ENCODE peak calls at places on chromosomes 16 and 17, in six cellular contexts. Y is GM12878, B is upper lobe of left lung, W is A549, C is HepG2, O is K562. J is an unnamed sample.

GRCh38 chr17:7468814-7469438 is 10.5 kb downstream of the ZBTB4 start:
- ATAC-seq in Y (no peak), C (no peak), B (no peak), W (no peak), O (no peak), J (no peak)

GRCh38 chr17:33809748-33810147 is 445.3 kb upstream of the CCL2 start:
- ATAC-seq in B (no peak), Y (no peak), O (no peak), C (no peak), W (no peak), J (no peak)

GRCh38 chr16:81578015-81578554 is 133.5 kb downstream of the CMIP start:
- ATAC-seq in C (no peak), Y (no peak), W (no peak), O (no peak), B (no peak), J (no peak)

GRCh38 chr17:2852729-2853110 is 56.5 kb downstream of the RAP1GAP2 start:
- ATAC-seq in W (no peak), Y (no peak), B (no peak), O (no peak), C (no peak), J (no peak)

GRCh38 chr16:89855301-89855945 is 18.0 kb upstream of the TCF25 start:
- ATAC-seq in W (no peak), C (no peak), B (no peak), O (no peak), Y (no peak), J (peak; percentile 43)

GRCh38 chr16:10385725-10386516 is at the start of gene ATF7IP2:
- ATAC-seq in W (peak; percentile 100), C (peak; percentile 98), O (peak; percentile 91), Y (peak; percentile 97), B (peak; percentile 96), J (peak; percentile 93)

GRCh38 chr16:74558873-74559272 is 48.0 kb downstream of the GLG1 start:
- ATAC-seq in Y (no peak), B (no peak), C (no peak), W (no peak), O (no peak), J (no peak)

GRCh38 chr16:85836706-85837582 is 37.4 kb downstream of the COX4I1 start:
- ATAC-seq in Y (no peak), W (peak; percentile 26), B (peak; percentile 70), O (no peak), C (no peak), J (no peak)

GRCh38 chr17:10021239-10021638 is 116.2 kb upstream of the RCVRN start:
- ATAC-seq in Y (no peak), O (no peak), C (no peak), B (peak; percentile 64), W (peak; percentile 34), J (peak; percentile 55)

GRCh38 chr16:88066680-88067529 is 115.7 kb downstream of the BANP start:
- ATAC-seq in Y (no peak), C (no peak), B (no peak), W (no peak), O (no peak), J (no peak)

GRCh38 chr17:38922538-38923291 is 2.7 kb upstream of the LASP1NB start:
- ATAC-seq in Y (peak; percentile 40), B (peak; percentile 65), C (peak; percentile 56), O (peak; percentile 22), W (peak; percentile 59), J (peak; percentile 70)

GRCh38 chr17:40515491-40516041 is 14.1 kb upstream of the TNS4 start:
- ATAC-seq in W (no peak), C (no peak), B (no peak), O (no peak), Y (no peak), J (no peak)

GRCh38 chr16:79369796-79370195 is 230.7 kb downstream of the MAF start:
- ATAC-seq in B (no peak), O (no peak), C (no peak), Y (no peak), W (no peak), J (no peak)

GRCh38 chr17:10058924-10059683 is 139.3 kb downstream of the GAS7 start:
- ATAC-seq in W (no peak), O (no peak), B (no peak), Y (no peak), C (no peak), J (peak; percentile 17)

GRCh38 chr17:45320931-45321461 is 4.2 kb upstream of the MAP3K14 start:
- ATAC-seq in C (no peak), O (no peak), Y (no peak), B (no peak), W (peak; percentile 43), J (no peak)

GRCh38 chr16:15575293-15576049 is 67.5 kb downstream of the MARF1 start:
- ATAC-seq in W (no peak), O (peak; percentile 82), Y (no peak), B (no peak), C (peak; percentile 87), J (no peak)

GRCh38 chr16:74926832-74927231 is 58.1 kb downstream of the WDR59 start:
- ATAC-seq in W (no peak), C (no peak), Y (no peak), O (no peak), B (no peak), J (no peak)

GRCh38 chr17:5562661-5563360 is 21.5 kb downstream of the NLRP1 start:
- ATAC-seq in O (no peak), B (peak; percentile 28), Y (no peak), W (no peak), C (no peak), J (no peak)

GRCh38 chr16:88561485-88562369 is 8.5 kb upstream of the ZC3H18 start:
- ATAC-seq in W (peak; percentile 52), C (peak; percentile 34), O (peak; percentile 73), Y (peak; percentile 73), B (peak; percentile 78), J (peak; percentile 51)

DNA sequence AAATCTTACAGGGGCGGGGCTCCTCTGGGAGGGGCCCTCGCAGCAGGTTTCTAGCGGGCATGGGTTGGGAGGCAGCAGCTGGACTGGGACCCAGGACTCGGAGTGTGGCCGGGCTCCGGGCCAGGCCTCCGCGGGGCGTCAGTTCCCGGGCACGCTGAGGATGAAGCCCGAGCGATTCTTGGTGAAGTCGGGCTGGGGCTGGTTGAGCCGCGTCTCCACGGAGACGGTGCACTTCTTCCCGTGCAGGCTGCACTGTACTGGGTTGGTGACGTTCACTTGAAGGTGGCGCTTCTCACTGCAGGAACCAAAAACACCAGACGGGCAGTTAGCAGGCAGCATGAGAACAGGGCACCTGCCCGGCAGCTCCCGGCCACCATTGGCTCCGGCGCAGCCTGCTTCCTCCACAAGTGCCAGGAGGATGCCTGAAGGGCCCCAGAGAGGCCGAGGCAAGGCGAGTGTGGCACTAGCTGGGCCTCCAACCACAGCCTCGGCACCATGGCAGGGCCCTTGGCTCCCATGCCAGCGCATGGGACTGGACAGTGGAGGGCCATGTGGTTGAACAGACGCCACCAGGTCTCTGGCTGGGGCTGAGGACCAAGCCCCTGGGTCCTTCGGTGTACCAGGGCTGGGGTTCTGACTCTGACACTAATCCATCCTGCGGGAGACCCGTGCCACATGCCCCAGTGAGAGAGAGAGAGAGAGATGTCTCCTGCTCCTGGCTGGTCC is 8.0 kb downstream of the CDK5R1 start:
- ATAC-seq in B (peak; percentile 2), W (peak; percentile 9), O (no peak), Y (no peak), C (no peak), J (no peak)
- H3K27ac ChIP-seq in B (no peak overlapping the region), W (no peak overlapping the region), O (no peak overlapping the region), Y (no peak overlapping the region), C (no peak overlapping the region), J (no peak overlapping the region)

DNA sequence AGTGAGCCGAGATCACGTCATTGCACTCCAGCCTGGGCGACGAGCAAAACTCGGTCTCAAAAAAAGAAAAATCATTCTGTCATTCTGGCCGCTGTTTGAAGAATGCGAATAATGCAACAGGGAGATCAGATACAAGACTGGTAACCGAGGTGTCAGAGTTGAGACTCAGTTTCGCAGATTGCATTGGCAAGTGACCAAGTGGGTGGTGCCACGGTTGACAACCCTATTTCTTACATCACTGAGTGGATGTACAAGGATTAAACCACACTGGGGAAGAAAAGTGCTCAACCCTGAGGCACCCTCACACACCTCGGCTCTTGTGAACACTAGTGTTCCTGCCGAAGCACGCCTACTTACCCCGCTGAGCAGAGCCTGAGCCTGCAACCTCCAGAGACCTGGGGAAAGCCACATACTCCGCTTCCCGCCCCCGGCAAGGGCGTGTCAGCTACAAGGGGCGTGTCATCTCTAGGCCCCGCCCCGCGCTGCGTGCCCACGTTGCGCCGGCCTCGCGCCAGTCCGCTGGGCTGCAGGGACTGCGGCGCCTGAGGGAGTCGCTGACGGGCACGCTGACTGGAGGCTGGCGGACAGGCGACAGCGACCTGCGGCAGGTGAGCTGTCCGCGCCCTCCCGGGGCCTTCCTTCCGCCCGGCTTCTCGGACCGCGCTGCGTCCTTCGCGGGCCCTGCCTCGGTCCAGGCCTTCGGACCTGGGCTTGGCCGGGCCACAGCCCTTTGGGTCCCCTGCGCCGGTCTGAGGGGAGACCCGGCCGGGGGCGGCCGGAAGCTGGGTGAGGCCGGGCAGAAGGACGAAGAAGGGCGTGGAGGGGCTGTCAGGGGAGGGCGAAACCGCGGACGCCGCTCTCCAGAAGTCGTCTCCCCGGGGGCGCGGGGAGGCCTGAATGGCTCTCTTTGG is at the start of gene HMOX2:
- ATAC-seq in W (peak; percentile 90), B (peak; percentile 97), Y (peak; percentile 90), O (peak; percentile 87), C (peak; percentile 93), J (peak; percentile 96)
- TF ChIP-seq EP300 in W (no peak), B (no peak), Y (no peak), O (peak; percentile 26), C (peak; percentile 26), J (no peak)

DNA sequence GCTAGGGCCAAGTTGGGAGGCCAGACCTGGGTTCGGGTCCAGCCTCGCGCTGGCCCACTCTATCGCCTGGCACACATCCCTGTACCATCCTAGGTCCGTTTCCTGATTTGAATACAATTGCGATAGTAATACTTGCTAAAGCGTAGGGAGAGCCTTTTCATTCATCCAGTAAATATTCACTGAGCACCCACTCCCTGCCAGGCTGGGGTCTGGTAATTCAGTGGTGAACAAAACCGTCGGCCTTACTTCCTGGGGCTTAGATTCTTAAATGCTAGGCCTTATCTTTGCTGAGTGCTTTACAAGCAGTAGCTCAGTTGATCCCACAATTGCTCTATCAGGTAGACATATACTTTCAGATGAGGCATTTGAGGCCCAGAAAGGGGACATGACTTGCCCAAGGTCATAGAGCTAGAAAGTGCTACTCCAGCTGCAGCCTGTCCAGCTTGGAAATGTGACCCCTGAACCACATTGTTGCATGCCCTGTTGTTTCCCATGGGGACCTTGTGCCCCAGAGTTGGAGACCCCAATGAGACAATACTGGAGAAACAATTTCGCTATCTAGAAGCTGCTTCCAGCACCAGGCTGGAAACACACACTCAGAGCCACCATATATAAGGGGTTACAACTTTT is 689 bp downstream of the USB1 start:
- ATAC-seq in O (peak; percentile 5), B (no peak), C (no peak), Y (peak; percentile 1), W (peak; percentile 3), J (no peak)
- H3K27ac ChIP-seq in O (peak overlapping the region; percentile 56), B (peak overlapping the region; percentile 91), C (peak overlapping the region; percentile 34), Y (peak overlapping the region; percentile 78), W (peak overlapping the region; percentile 98), J (peak overlapping the region; percentile 85)

DNA sequence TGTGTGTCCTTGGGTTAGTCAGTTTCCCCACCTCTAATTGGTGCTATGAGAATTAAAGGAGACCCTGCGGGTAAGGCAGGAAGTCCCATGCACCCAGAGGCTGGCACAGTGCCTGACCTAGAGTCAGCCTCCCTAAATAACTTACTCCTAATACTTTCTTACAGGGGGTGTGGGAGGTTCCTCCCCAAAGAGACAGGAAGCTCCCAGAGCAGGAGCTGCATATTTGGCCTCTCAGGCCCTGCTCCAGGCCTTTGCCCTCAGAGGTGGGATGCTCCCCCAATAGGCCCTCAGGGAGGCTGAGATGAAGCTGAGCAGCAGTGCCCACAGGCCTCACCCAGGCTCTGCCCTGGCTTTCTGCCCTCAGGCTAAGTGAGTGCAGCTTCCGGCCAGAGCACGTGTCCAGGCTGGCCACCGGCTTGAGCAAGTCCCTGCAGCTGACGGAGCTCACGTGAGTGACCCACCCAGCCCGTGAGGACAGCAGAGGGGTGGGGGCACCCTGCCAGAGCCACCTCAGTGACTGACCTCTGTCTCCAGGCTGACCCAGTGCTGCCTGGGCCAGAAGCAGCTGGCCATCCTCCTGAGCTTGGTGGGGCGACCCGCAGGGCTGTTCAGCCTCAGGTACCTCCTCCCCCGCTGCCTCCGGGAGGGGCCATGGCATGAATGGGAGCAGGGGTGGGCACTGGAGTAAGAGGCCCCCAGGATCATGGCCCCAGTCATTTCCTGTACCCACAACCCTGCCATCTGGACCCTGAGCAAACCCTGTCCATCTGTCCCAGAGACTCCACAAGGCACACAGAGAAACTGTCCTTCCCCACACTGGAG is 31.1 kb upstream of the CPNE2 start:
- ATAC-seq in W (peak; percentile 53), B (peak; percentile 89), Y (peak; percentile 16), C (peak; percentile 70), O (peak; percentile 37), J (peak; percentile 91)
- TF ChIP-seq EP300 in W (no peak), B (no peak), Y (no peak), C (no peak), O (no peak), J (no peak)

J was measured in gastroesophageal sphincter.